ENCODE peak calls at places on chromosome 10, in eight cellular contexts. Z is lower leg skin, I is psoas muscle, X is endothelial cell, U is mucosa of descending colon, Q is chondrocyte, M is NB4, T is transverse colon. D is an unnamed sample.

GRCh38 chr10:48598243-48598935 is 6.5 kb downstream of the ARHGAP22 start:
- DNase-seq in Z (no peak), I (no peak), X (no peak), U (peak; percentile 20), Q (no peak), M (no peak), T (peak; percentile 28), D (peak; percentile 68)

GRCh38 chr10:75803816-75804576 is 372.6 kb downstream of the LRMDA start:
- DNase-seq in Z (no peak), I (peak; percentile 73), X (no peak), U (no peak), Q (no peak), M (no peak), T (no peak), D (no peak)

GRCh38 chr10:19549503-19549902 is 266.7 kb upstream of the PLXDC2 start:
- DNase-seq in Z (no peak), I (no peak), X (no peak), U (no peak), Q (no peak), M (no peak), T (no peak), D (no peak)

GRCh38 chr10:51716981-51717380 is 17.6 kb upstream of the CSTF2T start:
- DNase-seq in Z (no peak), I (no peak), X (no peak), U (no peak), Q (no peak), M (no peak), T (no peak), D (no peak)

GRCh38 chr10:63671317-63671937 is 150.2 kb downstream of the REEP3 start:
- DNase-seq in Z (no peak), I (no peak), X (no peak), U (no peak), Q (no peak), M (no peak), T (no peak), D (no peak)

GRCh38 chr10:128880221-128880620 is 586.8 kb upstream of the MGMT start:
- DNase-seq in Z (no peak), I (no peak), X (no peak), U (no peak), Q (no peak), M (no peak), T (no peak), D (peak; percentile 32)

GRCh38 chr10:80535671-80536360 is 1.9 kb upstream of the SH2D4B start:
- DNase-seq in Z (peak; percentile 44), I (peak; percentile 87), X (no peak), U (peak; percentile 87), Q (peak; percentile 84), M (peak; percentile 91), T (peak; percentile 85), D (no peak)

GRCh38 chr10:73653701-73654100 is 2.1 kb downstream of the SYNPO2L start:
- DNase-seq in Z (no peak), I (peak; percentile 61), X (no peak), U (no peak), Q (no peak), M (peak; percentile 88), T (no peak), D (no peak)

GRCh38 chr10:32241946-32242345 is 105.0 kb downstream of the EPC1 start:
- DNase-seq in Z (no peak), I (no peak), X (no peak), U (no peak), Q (no peak), M (no peak), T (no peak), D (no peak)

GRCh38 chr10:22573820-22574569 is 140.4 kb downstream of the PIP4K2A start:
- DNase-seq in Z (no peak), I (no peak), X (peak; percentile 26), U (peak; percentile 31), Q (no peak), M (peak; percentile 14), T (no peak), D (no peak)

GRCh38 chr10:18005781-18006456 is 54.2 kb downstream of the SLC39A12 start:
- DNase-seq in Z (no peak), I (no peak), X (no peak), U (peak; percentile 16), Q (no peak), M (no peak), T (no peak), D (no peak)

GRCh38 chr10:47101807-47102206 is 190.6 kb downstream of the PTPN20 start:
- DNase-seq in Z (no peak), I (no peak), X (no peak), U (no peak), Q (no peak), M (peak; percentile 85), T (no peak), D (peak; percentile 49)

GRCh38 chr10:18918545-18918944 is 130.1 kb upstream of the MALRD1 start:
- DNase-seq in Z (no peak), I (no peak), X (no peak), U (no peak), Q (no peak), M (no peak), T (no peak), D (no peak)

GRCh38 chr10:79415736-79416577 is 29.5 kb downstream of the ZCCHC24 start:
- DNase-seq in Z (no peak), I (peak; percentile 26), X (no peak), U (no peak), Q (peak; percentile 38), M (no peak), T (no peak), D (no peak)

GRCh38 chr10:103512591-103513382 is 19.3 kb downstream of the NEURL1 start:
- DNase-seq in Z (no peak), I (no peak), X (no peak), U (peak; percentile 49), Q (peak; percentile 43), M (no peak), T (no peak), D (no peak)

GRCh38 chr10:31704195-31704594 is 224.4 kb downstream of the ARHGAP12 start:
- DNase-seq in Z (peak; percentile 52), I (peak; percentile 69), X (no peak), U (no peak), Q (no peak), M (no peak), T (no peak), D (peak; percentile 34)

GRCh38 chr10:86733260-86733671 is 23.2 kb upstream of the BMPR1A start:
- DNase-seq in Z (no peak), I (peak; percentile 67), X (no peak), U (peak; percentile 20), Q (no peak), M (no peak), T (peak; percentile 40), D (peak; percentile 46)

GRCh38 chr10:79324032-79324695 is 23.1 kb upstream of the PPIF start:
- DNase-seq in Z (no peak), I (no peak), X (no peak), U (no peak), Q (no peak), M (peak; percentile 38), T (no peak), D (no peak)

GRCh38 chr10:133116455-133116854 is 28.7 kb downstream of the ADGRA1 start:
- DNase-seq in Z (no peak), I (no peak), X (no peak), U (no peak), Q (no peak), M (no peak), T (no peak), D (no peak)

GRCh38 chr10:119103687-119104652 is at the start of gene DENND10:
- DNase-seq in Z (peak; percentile 74), I (peak; percentile 90), X (peak; percentile 83), U (peak; percentile 87), Q (no peak), M (peak; percentile 88), T (peak; percentile 87), D (peak; percentile 92)

DNA sequence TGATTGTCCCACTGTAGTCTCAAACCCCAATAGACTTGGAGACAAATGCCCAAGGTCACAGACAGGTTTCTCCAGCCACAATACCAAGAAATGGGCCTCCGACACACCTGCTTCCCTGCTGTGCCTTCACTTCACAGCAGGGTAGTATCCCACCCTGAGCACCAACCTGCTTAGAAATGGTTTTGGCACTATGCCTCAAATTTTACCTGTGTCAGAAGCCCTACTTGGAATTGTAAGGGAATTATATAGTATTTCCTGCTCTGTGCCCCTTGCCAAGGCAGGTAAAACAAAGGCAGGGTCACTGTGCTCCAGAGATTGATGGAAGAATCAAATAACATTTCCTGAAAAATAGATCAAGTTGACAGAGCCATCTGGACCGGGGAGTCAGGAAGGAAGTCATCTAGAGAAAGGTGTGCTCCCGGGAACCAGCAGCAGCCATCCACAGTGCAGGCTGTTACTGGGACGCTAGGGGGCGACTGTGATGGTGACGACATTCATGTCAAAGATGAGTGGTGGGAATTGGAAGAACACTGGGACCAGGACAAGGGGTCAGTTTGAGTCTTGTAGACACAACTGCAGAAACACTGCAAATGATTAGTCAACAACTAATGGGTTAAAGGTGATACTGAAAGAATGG is 117.8 kb upstream of the AKR1E2 start:
- DNase-seq in Z (no peak), I (no peak), X (peak; percentile 35), U (no peak), Q (no peak), M (peak; percentile 5), T (no peak), D (no peak)
- TF ChIP-seq CTCF in Z (no peak), I (no peak), X (peak; percentile 69), U (no peak), Q (peak; percentile 57), M (peak; percentile 49), T (no peak), D (peak; percentile 28)

GRCh38 chr10:50554995-50555568 is 68.7 kb downstream of the SGMS1 start:
- DNase-seq in Z (no peak), I (no peak), X (no peak), U (no peak), Q (no peak), M (no peak), T (no peak), D (no peak)
- TF ChIP-seq CTCF in Z (no peak), I (no peak), X (no peak), U (no peak), Q (peak; percentile 25), M (no peak), T (no peak), D (no peak)

GRCh38 chr10:60916025-60916424 is 28.0 kb downstream of the RHOBTB1 start:
- DNase-seq in Z (no peak), I (no peak), X (no peak), U (no peak), Q (no peak), M (no peak), T (no peak), D (no peak)
- TF ChIP-seq CTCF in Z (no peak), I (peak; percentile 10), X (peak; percentile 44), U (no peak), Q (peak; percentile 16), M (no peak), T (no peak), D (no peak)

DNA sequence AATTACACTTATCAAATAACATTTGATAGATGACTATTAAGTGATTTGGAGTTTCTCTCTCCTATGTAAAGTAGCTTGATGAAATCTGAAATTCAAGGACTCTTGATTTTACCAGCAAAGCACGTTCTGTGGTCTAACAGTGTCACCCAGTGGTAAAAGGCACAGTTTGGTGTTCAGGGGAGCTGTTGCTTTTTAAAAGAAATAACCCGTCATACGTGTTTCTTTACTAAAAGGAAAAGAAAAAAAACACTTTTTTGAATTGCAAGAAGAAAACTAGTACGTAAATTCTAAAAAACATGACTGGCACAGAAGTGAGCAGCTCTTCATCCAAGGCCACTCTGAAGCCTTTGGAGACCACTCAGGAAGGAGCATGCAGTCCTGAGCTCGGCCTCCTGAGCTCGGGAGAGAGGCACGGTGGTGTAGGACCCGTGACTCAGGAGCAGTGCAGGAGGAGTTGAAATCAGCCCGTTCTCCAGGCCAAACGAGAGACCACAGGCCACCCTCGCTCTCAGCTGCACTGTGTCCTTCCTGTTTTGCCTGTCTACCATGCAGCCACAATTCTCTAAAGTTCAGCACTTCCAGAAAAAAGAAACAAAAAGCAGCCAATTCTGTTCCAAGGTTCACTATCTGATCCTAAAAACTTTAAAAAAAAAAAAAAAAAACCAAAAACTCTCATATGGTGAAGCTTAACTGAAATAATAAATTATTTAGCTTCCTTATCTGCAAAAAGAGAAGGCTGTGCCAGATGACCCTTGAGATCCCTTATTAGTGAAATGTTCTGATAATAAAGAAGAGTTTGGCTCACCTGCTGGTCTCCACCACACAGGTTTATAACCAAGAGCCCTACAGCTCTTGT is 212.6 kb upstream of the FRMD4A start:
- DNase-seq in Z (no peak), I (no peak), X (no peak), U (no peak), Q (no peak), M (peak; percentile 83), T (no peak), D (no peak)
- TF ChIP-seq CTCF in Z (no peak), I (peak; percentile 16), X (no peak), U (no peak), Q (peak; percentile 72), M (no peak), T (peak; percentile 29), D (peak; percentile 53)